ENCODE peak calls at places on chromosomes 7 and 10, in five cellular contexts. P is left ventricle myocardium inferior, O is tibial artery, I is HAP-1, E is GM23248. B is an unnamed sample. For H3K4me1, the result is how much of the 10 kb centered on the place peaks cover.

GRCh38 chr7:130733866-130734524 is at the start of gene KLF14:
- DNase-seq in P (peak), I (peak), E (peak), O (no peak), B (no peak)

GRCh38 chr10:132130286-132131265 is 56.2 kb upstream of the DPYSL4 start:
- DNase-seq in I (no peak), P (peak), O (peak), E (no peak), B (no peak)

GRCh38 chr10:30154561-30154960 is 95.2 kb upstream of the JCAD start:
- DNase-seq in P (no peak), O (no peak), I (no peak), E (no peak), B (no peak)

GRCh38 chr7:121275204-121275603 is 53.6 kb upstream of the WNT16 start:
- DNase-seq in P (no peak), O (no peak), I (no peak), E (no peak), B (no peak)

GRCh38 chr10:73908853-73909611 is 1.9 kb upstream of the PLAU start:
- DNase-seq in P (peak), I (peak), E (peak), O (peak), B (peak)

GRCh38 chr10:79060641-79061255 is 8.0 kb upstream of the ZMIZ1 start:
- DNase-seq in I (no peak), O (peak), E (no peak), P (peak), B (no peak)

GRCh38 chr7:27420702-27421101 is 178.1 kb downstream of the EVX1 start:
- DNase-seq in P (no peak), O (no peak), E (no peak), I (no peak), B (no peak)

GRCh38 chr10:69124558-69125121 is 662 bp downstream of the VPS26A start:
- DNase-seq in I (peak), E (peak), O (no peak), P (peak), B (peak)

GRCh38 chr10:33247221-33247907 is 87.1 kb downstream of the NRP1 start:
- DNase-seq in P (no peak), I (no peak), O (no peak), E (no peak), B (no peak)

GRCh38 chr10:33249659-33250058 is 84.8 kb downstream of the NRP1 start:
- DNase-seq in O (no peak), P (no peak), E (no peak), I (no peak), B (no peak)

GRCh38 chr10:33245343-33245742 is 89.1 kb downstream of the NRP1 start:
- DNase-seq in E (no peak), I (no peak), P (no peak), O (no peak), B (no peak)

GRCh38 chr10:33249137-33249536 is 85.3 kb downstream of the NRP1 start:
- DNase-seq in P (no peak), E (no peak), I (no peak), O (no peak), B (no peak)

DNA sequence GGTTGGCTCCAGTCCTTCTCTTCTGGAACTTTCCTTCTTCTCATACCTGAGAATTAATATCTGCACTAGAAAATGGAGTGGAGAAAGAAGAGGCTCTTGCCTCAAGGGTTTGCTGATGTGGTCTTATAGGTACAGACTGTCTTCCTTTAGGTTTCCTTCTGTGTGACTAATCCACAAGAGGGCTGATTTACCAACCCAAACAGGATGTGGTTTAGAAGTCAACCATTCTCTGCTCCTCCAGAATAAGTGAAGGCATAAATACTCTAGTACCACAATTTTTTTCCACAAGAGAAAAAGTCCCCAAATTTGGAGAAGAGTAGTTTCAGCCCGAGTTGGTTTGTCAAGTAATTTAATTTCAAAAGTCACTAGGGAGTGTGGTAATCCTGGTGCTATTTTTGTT is 85.8 kb downstream of the NRP1 start:
- DNase-seq in E (peak), O (no peak), I (no peak), P (no peak), B (no peak)
- H3K4me1 ChIP-seq in E (under half), O (under half), I (under half), P (half or more), B (half or more)

DNA sequence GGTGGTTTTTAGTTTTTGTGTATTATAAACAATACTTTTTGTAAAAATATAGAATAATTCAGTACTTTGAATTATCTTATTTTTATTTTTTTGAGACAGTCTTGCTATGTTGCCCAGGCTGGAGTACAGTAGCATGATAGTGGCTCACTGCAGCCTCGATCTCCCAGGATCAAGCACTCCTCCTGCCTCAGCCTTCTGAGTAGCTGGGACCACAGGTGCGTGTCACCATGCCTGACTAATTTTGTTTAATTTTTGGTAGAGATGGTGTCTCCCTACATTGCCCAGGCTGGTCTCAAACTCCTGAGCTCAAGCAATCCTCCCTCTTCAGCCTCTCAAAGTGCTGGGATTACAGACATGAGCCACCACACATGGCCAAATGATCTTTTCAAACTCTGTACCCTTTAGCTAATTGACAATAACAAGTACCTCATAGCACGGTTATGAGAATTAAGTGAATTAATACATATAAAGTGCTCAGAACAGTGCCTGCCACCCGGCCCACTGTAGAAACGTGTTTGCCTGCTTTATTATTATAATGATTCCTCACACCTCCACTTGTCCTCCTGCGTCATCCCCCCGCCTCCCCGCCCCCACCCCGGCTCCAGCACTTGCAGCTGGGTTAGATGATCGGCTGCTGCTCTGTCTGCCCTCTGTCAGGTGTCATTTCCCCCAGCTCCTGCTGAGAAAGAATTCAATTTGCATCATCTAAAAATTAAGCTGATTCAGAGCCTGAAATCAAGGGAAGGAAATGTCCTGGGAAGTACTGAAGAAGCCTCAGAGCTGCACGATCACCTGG is 53.6 kb upstream of the NRF1 start:
- DNase-seq in P (no peak), E (no peak), O (no peak), I (peak), B (no peak)
- H3K4me1 ChIP-seq in P (under half), E (under half), O (under half), I (under half), B (under half)

GRCh38 chr7:24730018-24730369 is 27.3 kb downstream of the GSDME start:
- DNase-seq in I (no peak), E (no peak), O (no peak), P (no peak), B (no peak)
- H3K4me1 ChIP-seq in I (under half), E (under half), O (under half), P (under half), B (under half)

GRCh38 chr10:3635248-3635647 is 149.8 kb downstream of the KLF6 start:
- DNase-seq in O (no peak), I (no peak), P (no peak), E (no peak), B (no peak)
- H3K4me1 ChIP-seq in O (under half), I (under half), P (under half), E (under half), B (under half)

GRCh38 chr10:14540062-14540461 is 209.3 kb upstream of the FRMD4A start:
- DNase-seq in E (no peak), O (no peak), I (no peak), P (no peak), B (no peak)
- H3K4me1 ChIP-seq in E (under half), O (under half), I (under half), P (under half), B (under half)

GRCh38 chr7:29479606-29480200 is 83.9 kb upstream of the PRR15 start:
- DNase-seq in O (no peak), I (peak), P (no peak), E (no peak), B (no peak)

GRCh38 chr7:29478687-29479086 is 84.9 kb upstream of the PRR15 start:
- DNase-seq in O (no peak), P (no peak), E (no peak), I (no peak), B (no peak)

GRCh38 chr7:29482056-29482455 is 81.6 kb upstream of the PRR15 start:
- DNase-seq in O (no peak), I (no peak), E (no peak), P (no peak), B (no peak)

GRCh38 chr7:29480934-29481625 is 82.6 kb upstream of the PRR15 start:
- DNase-seq in I (no peak), O (no peak), P (no peak), E (no peak), B (no peak)

GRCh38 chr7:29480456-29480855 is 83.2 kb upstream of the PRR15 start:
- DNase-seq in O (no peak), P (no peak), I (no peak), E (no peak), B (no peak)
- H3K4me1 ChIP-seq in O (under half), P (half or more), I (half or more), E (under half), B (under half)

GRCh38 chr7:886626-887487 is 10.5 kb downstream of the GET4 start:
- DNase-seq in P (peak), I (no peak), E (no peak), O (no peak), B (no peak)

GRCh38 chr7:885261-885892 is 9.0 kb downstream of the GET4 start:
- DNase-seq in E (no peak), O (no peak), I (no peak), P (peak), B (no peak)

GRCh38 chr7:887488-887820 is 11.1 kb downstream of the GET4 start:
- DNase-seq in E (no peak), P (peak), O (no peak), I (no peak), B (no peak)

GRCh38 chr7:884191-885003 is 8.0 kb downstream of the GET4 start:
- DNase-seq in P (peak), O (no peak), E (peak), I (no peak), B (no peak)

DNA sequence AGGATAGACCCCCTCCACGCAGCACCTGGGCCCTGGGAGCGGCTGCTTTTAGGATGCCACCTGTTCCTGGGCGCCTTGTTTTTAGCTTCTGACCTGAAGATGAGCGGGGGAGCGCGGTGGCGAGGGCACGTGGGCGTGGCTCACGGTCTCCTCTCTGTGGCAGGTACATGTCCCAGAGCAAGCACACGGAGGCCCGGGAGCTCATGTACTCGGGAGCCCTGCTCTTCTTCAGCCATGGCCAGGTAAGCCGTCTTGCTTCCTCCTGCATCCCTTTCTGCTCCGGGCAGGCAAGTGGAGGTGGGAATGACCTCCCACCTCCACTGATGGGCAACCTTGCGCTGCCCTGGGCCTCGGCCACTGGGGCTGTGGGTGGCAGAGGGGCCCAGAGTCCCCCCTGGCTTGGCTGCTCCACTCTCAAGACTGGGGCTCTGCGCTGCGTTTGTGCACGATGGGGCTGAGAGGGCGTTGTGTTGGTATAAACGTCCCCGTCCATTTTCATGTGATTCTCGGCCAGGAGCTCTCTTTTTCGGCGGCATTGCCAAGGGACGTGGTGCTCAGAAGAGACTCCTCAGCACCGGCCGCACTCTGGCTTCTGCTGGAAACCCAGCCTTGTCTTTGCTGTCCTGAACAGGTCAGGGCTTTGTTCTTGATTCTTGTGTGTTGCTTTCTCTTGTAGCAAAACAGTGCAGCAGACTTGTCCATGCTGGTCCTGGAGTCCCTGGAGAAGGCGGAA is 9.7 kb downstream of the GET4 start:
- DNase-seq in E (no peak), P (peak), I (no peak), O (no peak), B (no peak)
- H3K4me1 ChIP-seq in E (under half), P (half or more), I (under half), O (under half), B (under half)

DNA sequence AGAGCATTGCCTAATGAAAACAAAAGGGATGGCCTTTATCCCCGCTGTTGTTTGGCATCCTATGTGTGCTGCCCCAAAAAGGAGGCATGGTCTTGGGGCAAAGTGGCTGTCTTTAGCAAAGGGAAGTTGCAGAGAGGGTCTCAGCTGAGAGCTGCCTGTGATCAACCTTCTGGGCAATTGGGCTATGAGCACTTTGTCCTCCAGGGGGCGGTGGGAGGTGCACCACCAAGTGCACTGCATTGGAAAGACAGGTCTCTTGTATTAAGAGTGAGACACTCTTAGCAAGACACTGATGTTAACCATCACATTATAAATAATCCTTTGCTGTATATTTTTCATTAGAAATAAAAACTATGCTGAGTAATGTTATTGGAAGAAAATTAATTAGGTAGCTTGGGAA is 314.8 kb downstream of the POM121L12 start:
- DNase-seq in P (no peak), E (no peak), I (peak), O (no peak), B (peak)
- H3K4me1 ChIP-seq in P (under half), E (under half), I (under half), O (under half), B (under half)

GRCh38 chr7:150951181-150951520 is 27.0 kb downstream of the KCNH2 start:
- DNase-seq in O (no peak), E (no peak), I (no peak), P (no peak), B (no peak)

GRCh38 chr7:150951521-150951920 is 26.6 kb downstream of the KCNH2 start:
- DNase-seq in I (no peak), E (no peak), P (peak), O (no peak), B (no peak)

GRCh38 chr7:150949564-150949963 is 28.6 kb downstream of the KCNH2 start:
- DNase-seq in P (peak), O (peak), I (no peak), E (no peak), B (no peak)

GRCh38 chr7:150949971-150950491 is 28.1 kb downstream of the KCNH2 start:
- DNase-seq in P (peak), E (no peak), O (peak), I (no peak), B (no peak)

GRCh38 chr7:150950496-150951180 is 27.5 kb downstream of the KCNH2 start:
- DNase-seq in O (no peak), P (peak), E (no peak), I (no peak), B (no peak)
- H3K4me1 ChIP-seq in O (under half), P (half or more), E (under half), I (under half), B (under half)

DNA sequence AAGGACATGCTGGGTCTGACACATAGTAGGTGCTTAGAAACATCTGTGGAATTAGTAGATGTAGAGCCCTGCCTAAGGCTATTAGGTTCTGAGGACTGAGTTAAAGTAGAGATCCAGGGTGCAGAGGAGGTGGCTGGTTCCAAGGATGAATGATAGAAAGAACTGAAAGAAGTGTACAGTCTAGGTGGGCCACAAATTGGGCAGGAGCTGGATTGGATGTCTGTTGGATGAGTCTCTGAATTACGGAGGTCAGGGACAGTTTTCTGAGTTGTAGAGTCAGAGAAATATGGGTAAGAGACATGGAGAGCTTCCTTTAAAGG is 2.0 kb upstream of the SAMD8 start:
- DNase-seq in I (no peak), P (no peak), O (no peak), E (no peak), B (no peak)
- H3K4me1 ChIP-seq in I (under half), P (half or more), O (under half), E (under half), B (under half)